ENCODE peak calls at places on chromosomes 1 and 21, in nine cellular contexts. U, O, Y, W, N, F, T, Z and S are unnamed samples. For H3K4me1, the result is how much of the 10 kb centered on the place peaks cover.

GRCh38 chr21:23009360-23009759 is 2011.2 kb downstream of the NCAM2 start:
- DNase-seq in O (no peak), T (no peak), F (no peak), U (no peak), N (no peak), Z (no peak), Y (no peak), W (no peak), S (no peak)

GRCh38 chr1:19309123-19309813 is 2.7 kb downstream of the AKR7A2 start:
- DNase-seq in F (no peak), W (no peak), Z (no peak), Y (no peak), O (no peak), N (no peak), U (no peak), T (no peak), S (no peak)

GRCh38 chr1:44616991-44617702 is 57.1 kb downstream of the TMEM53 start:
- DNase-seq in Y (no peak), O (peak), Z (peak), N (no peak), U (no peak), F (peak), W (no peak), T (no peak), S (peak)

GRCh38 chr1:150165622-150166612 is 16.2 kb downstream of the PLEKHO1 start:
- DNase-seq in N (peak), W (peak), Y (no peak), O (peak), T (no peak), U (peak), Z (peak), F (peak), S (no peak)

GRCh38 chr1:91651671-91652071 is 151.0 kb downstream of the CDC7 start:
- DNase-seq in N (no peak), W (peak), T (no peak), U (no peak), Y (peak), Z (no peak), O (peak), F (peak), S (no peak)

GRCh38 chr1:156435551-156436318 is 64.8 kb downstream of the MEF2D start:
- DNase-seq in O (no peak), F (no peak), U (peak), N (no peak), T (no peak), Y (no peak), W (no peak), Z (no peak), S (no peak)

GRCh38 chr1:169041371-169041770 is 65.1 kb upstream of the ATP1B1 start:
- DNase-seq in W (no peak), T (no peak), F (no peak), Z (no peak), O (no peak), U (no peak), Y (no peak), N (no peak), S (no peak)

GRCh38 chr1:54317084-54317483 is 89.1 kb downstream of the SSBP3 start:
- DNase-seq in Z (no peak), N (no peak), Y (no peak), T (no peak), U (no peak), O (no peak), F (no peak), W (no peak), S (no peak)

GRCh38 chr1:9687120-9687875 is 35.8 kb downstream of the PIK3CD start:
- DNase-seq in O (peak), W (peak), U (peak), N (peak), Y (peak), T (peak), Z (peak), F (peak), S (peak)

GRCh38 chr1:226980122-226980551 is 40.0 kb downstream of the COQ8A start:
- DNase-seq in Y (no peak), W (no peak), N (no peak), T (no peak), F (no peak), O (no peak), Z (no peak), U (no peak), S (no peak)

GRCh38 chr21:28126521-28127317 is 866.0 kb downstream of the LTN1 start:
- DNase-seq in Z (no peak), F (no peak), Y (no peak), T (no peak), O (no peak), W (no peak), U (no peak), N (no peak), S (no peak)

GRCh38 chr1:221449194-221449593 is 292.7 kb downstream of the DUSP10 start:
- DNase-seq in Z (no peak), T (no peak), W (no peak), F (no peak), N (no peak), Y (no peak), O (no peak), U (no peak), S (no peak)

GRCh38 chr1:96472471-96472870 is 249.1 kb upstream of the PTBP2 start:
- DNase-seq in T (no peak), O (no peak), Y (no peak), N (no peak), Z (peak), U (no peak), F (no peak), W (no peak), S (no peak)

GRCh38 chr1:6259491-6260362 is 1.2 kb downstream of the GPR153 start:
- DNase-seq in F (peak), N (peak), O (peak), T (peak), Z (peak), U (peak), W (peak), Y (peak), S (peak)

GRCh38 chr1:151542710-151543129 is 2.6 kb downstream of the TUFT1 start:
- DNase-seq in Z (peak), F (peak), T (no peak), O (no peak), Y (no peak), W (no peak), U (no peak), N (no peak), S (no peak)

GRCh38 chr1:43979528-43980254 is 681 bp downstream of the B4GALT2 start:
- DNase-seq in N (no peak), T (peak), Y (peak), F (peak), Z (peak), W (peak), U (no peak), O (peak), S (peak)

GRCh38 chr1:178371236-178371635 is 125.5 kb downstream of the CLEC20A start:
- DNase-seq in Y (no peak), U (no peak), Z (peak), O (no peak), F (no peak), W (no peak), N (no peak), T (no peak), S (no peak)

GRCh38 chr21:42499430-42500106 is 3.5 kb upstream of the RSPH1 start:
- DNase-seq in T (no peak), W (peak), F (no peak), Z (no peak), N (no peak), U (no peak), O (no peak), Y (no peak), S (no peak)

GRCh38 chr1:78833491-78833890 is 173.0 kb downstream of the ADGRL4 start:
- DNase-seq in T (no peak), U (no peak), O (no peak), N (no peak), F (no peak), Y (no peak), Z (peak), W (no peak), S (no peak)

GRCh38 chr1:24695202-24695974 is 49.9 kb upstream of the CLIC4 start:
- DNase-seq in O (peak), Y (peak), Z (no peak), U (no peak), T (no peak), N (no peak), F (no peak), W (no peak), S (no peak)

GRCh38 chr1:209802780-209803152 is 3.2 kb downstream of the IRF6 start:
- DNase-seq in W (no peak), Z (no peak), F (no peak), N (no peak), U (no peak), O (no peak), T (no peak), Y (no peak), S (no peak)

GRCh38 chr1:54816951-54817350 is 15.8 kb upstream of the TTC22 start:
- DNase-seq in U (no peak), Y (no peak), F (no peak), O (no peak), W (no peak), N (no peak), T (no peak), Z (no peak), S (no peak)

DNA sequence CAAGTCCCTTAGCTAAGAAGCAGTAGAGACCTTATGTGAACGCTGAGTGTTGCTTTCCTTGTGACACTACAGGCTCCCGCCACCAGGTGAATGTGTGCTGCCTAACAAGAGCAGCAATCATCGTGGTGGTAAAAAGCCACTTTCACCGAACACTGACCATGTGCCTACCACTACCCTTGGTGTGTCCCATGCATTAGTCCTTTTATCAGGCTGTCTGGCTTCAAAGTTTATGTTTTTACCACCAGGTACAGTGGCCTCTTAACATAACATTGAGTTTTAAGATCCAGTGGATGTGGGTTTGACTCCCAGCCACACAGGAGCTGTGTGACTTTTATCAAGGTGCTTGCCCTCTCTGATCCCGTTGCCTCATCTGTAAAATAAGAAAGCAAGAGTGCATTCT is 1.7 kb downstream of the C1QB start:
- DNase-seq in T (no peak), U (no peak), F (no peak), Y (no peak), N (no peak), Z (no peak), W (no peak), O (no peak), S (no peak)
- H3K4me1 ChIP-seq in T (under half), U (under half), F (under half), Y (under half), N (under half), Z (under half), W (under half), O (under half), S (under half)

DNA sequence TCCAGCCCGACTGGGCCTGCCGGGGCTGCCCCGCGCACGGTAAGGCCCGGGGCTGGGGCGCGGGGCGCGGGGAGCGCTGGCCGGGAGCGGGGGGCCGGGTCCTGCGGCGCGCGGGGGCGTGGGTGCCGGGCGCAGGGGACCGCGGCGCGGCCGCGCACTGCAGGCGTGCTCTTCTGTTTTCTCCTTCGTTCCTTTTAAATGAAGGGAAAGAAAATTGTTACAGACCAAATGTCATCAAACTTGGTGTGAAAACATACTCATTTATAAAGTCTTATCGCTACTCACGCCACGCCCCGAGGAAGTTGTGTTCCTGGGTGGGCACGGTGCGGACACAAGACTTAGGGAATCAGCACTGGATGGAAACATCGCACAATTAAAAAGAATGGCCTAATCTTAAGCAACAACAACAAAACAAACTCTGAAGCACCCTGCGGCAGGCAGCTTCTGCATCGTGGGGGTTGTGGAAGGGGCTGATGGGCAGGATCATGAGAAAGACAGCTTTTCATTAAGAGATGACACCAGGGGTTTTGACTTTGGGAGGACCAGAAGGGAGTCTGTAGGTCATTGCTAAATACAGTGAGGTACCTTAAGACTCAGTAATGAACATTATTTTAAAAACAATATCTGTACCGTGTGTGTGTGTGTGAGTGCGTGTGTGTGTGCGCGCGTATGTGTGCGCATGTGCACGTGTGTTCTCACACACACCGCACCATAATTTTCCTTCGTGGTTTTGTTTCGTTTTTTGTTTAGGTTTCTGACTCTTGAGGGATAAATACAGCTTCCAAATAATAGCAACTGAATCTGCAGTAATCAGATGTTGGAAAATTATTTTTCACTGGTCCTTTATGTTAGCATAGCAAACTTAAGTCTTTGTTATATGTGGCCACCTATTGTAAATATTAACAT is 542 bp downstream of the B3GALT5 start:
- DNase-seq in W (no peak), Y (no peak), N (no peak), T (no peak), U (no peak), F (no peak), Z (peak), O (no peak), S (no peak)
- H3K4me3 ChIP-seq in W (peak), Y (peak), N (no peak), T (peak), U (no peak), F (peak), Z (peak), O (peak), S (no peak)

GRCh38 chr1:203153051-203153988 is 22.3 kb downstream of the MYBPH start:
- DNase-seq in Y (no peak), N (no peak), T (no peak), W (no peak), O (no peak), F (no peak), Z (no peak), U (no peak), S (no peak)

GRCh38 chr1:203152158-203153034 is 23.2 kb downstream of the MYBPH start:
- DNase-seq in F (no peak), N (no peak), U (no peak), O (peak), Z (no peak), W (no peak), T (no peak), Y (no peak), S (no peak)

GRCh38 chr1:203151362-203152157 is 24.0 kb downstream of the ADORA1 start:
- DNase-seq in N (no peak), F (no peak), O (no peak), W (no peak), T (no peak), Y (no peak), Z (no peak), U (no peak), S (no peak)

GRCh38 chr1:203156280-203156679 is 19.3 kb downstream of the MYBPH start:
- DNase-seq in O (no peak), Z (no peak), F (no peak), N (no peak), Y (no peak), W (no peak), T (no peak), U (no peak), S (no peak)

GRCh38 chr1:203153989-203154821 is 21.4 kb downstream of the MYBPH start:
- DNase-seq in W (no peak), N (no peak), U (no peak), F (no peak), T (no peak), Z (no peak), O (no peak), Y (no peak), S (no peak)
- H3K4me1 ChIP-seq in W (under half), N (under half), U (under half), F (under half), T (under half), Z (under half), O (under half), Y (under half), S (under half)

GRCh38 chr1:170664283-170664827 is 424 bp downstream of the PRRX1 start:
- DNase-seq in Y (no peak), Z (peak), W (no peak), F (no peak), T (peak), U (no peak), O (peak), N (no peak), S (no peak)
- H3K4me3 ChIP-seq in Y (peak), Z (peak), W (peak), F (peak), T (peak), U (no peak), O (peak), N (no peak), S (peak)

DNA sequence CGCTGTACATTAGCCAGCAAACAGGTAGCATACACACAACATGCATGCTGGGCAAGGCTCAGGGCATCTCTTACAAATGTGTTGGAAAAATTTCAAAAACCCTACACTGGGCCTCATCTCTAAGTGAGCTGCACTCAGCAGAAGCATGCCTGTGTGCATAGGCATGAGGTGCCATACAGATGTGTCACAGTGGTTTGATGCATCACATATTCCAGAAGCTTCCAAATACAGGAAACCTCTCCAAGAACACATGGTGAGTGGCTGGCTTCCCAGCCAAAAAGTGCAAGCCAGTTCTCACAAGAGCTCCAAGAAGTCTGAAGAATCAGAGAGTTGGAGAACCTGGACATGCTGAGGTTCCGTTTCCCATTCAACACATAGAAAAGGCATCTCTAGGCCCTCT is 58.3 kb downstream of the CD46 start:
- DNase-seq in W (no peak), N (no peak), Z (no peak), Y (no peak), T (no peak), U (no peak), O (no peak), F (no peak), S (no peak)
- H3K4me1 ChIP-seq in W (under half), N (under half), Z (under half), Y (under half), T (under half), U (under half), O (half or more), F (under half), S (half or more)

DNA sequence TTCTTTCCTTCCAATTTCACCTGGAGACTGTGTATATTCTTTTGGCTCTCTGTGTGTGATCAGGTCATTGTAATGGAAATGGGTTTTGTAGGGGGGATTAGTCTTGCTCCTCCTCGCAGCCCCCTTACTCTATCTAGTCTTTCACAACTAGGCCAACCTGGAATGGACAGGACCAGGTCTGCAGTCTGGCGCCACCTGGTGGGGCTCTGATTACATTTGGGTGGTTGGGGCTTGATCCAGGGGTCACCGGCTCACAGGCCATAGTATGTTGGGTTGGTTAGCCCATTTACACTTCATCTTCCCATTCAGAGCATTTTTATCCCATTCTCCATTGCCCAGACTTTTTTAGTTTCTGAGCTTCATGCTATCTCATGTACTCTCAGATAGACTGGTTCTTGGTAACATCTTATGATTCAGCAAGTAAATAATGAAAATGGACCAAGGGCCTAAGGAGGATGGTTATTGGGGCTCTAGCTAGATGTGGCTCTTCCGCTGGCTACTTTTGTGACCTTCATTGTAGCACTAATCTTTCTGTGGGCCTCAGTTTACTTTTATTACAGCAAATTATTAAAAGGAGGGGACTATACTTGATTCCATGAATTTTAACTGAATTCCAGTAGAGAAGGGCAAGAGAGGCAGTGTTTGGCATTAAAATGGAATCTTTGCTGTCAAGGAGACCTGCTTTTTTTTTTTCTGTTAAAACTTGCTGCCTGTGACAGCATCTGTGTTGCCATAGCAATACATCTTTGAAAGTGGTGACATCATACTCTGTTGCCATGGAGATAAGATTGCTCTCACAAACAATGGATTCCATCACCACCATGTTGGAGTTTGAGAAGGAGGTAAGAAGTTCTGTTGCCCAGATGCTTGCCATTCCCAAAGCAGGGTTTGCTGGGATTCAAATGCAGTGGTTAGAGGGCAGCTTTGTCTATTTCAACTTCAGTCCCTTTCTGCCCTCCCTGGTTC is 150.1 kb downstream of the PLXNA2 start:
- DNase-seq in Y (peak), W (peak), T (peak), U (peak), Z (peak), O (peak), N (peak), F (peak), S (peak)
- H3K4me3 ChIP-seq in Y (no peak), W (no peak), T (no peak), U (no peak), Z (no peak), O (no peak), N (no peak), F (no peak), S (no peak)

DNA sequence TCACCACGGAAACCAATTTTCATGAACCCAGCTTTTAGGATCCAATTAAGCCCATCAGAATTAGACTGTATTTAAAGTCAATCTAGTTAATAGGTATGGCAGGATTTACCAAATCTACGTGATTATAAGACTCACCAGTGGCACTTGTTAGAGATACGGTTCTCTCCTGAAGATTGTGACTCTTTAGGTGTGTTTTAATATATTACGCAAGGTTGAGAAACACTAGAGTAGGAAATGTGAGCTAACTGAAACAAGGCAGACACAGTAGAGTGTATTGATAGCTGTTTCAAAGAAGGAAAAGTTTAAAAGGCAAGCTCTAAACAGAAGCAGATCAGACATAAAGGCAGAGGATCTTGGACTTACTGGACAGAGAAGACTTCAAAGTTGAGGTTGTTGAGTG is 11.2 kb upstream of the RPE65 start:
- DNase-seq in Y (no peak), W (no peak), O (no peak), U (no peak), Z (no peak), N (no peak), F (no peak), T (no peak), S (no peak)
- H3K4me1 ChIP-seq in Y (under half), W (under half), O (under half), U (under half), Z (under half), N (under half), F (under half), T (under half), S (under half)

GRCh38 chr1:204828352-204828850 is 42.3 kb upstream of the NFASC start:
- DNase-seq in Z (peak), W (peak), U (no peak), Y (peak), T (peak), F (peak), N (no peak), O (peak), S (peak)
- H3K4me3 ChIP-seq in Z (no peak), W (peak), U (no peak), Y (peak), T (peak), F (peak), N (no peak), O (peak), S (peak)

GRCh38 chr1:183477986-183478781 is 5.9 kb downstream of the SMG7 start:
- DNase-seq in T (no peak), U (no peak), F (no peak), O (no peak), Z (no peak), N (no peak), Y (no peak), W (no peak), S (no peak)
- H3K4me1 ChIP-seq in T (under half), U (half or more), F (under half), O (under half), Z (under half), N (half or more), Y (under half), W (under half), S (under half)